ENCODE peak calls at places on chromosomes 11 and 22, in four cellular contexts. P, C, E and R are unnamed samples.
A peak's percentile ranks its signal among the peaks of the same experiment; 100 is the strongest.

GRCh38 chr11:57546869-57547518 is 9.6 kb downstream of the SMTNL1 start:
- DNase-seq in P (no peak), C (no peak), E (no peak), R (no peak)

GRCh38 chr11:17004486-17005148 is 9.6 kb downstream of the PLEKHA7 start:
- DNase-seq in P (no peak), C (no peak), E (no peak), R (no peak)

GRCh38 chr22:42939941-42940653 is 74.9 kb downstream of the PACSIN2 start:
- DNase-seq in P (no peak), C (peak; percentile 78), E (no peak), R (peak; percentile 55)

GRCh38 chr11:102882389-102883024 is 7.7 kb upstream of the MMP12 start:
- DNase-seq in P (no peak), C (no peak), E (no peak), R (no peak)

GRCh38 chr11:61893981-61894380 is 2.6 kb upstream of the FADS3 start:
- DNase-seq in P (no peak), C (no peak), E (no peak), R (no peak)

GRCh38 chr11:18765554-18765953 is 26.0 kb downstream of the PTPN5 start:
- DNase-seq in P (peak; percentile 46), C (no peak), E (no peak), R (no peak)

GRCh38 chr11:40281055-40281580 is 1178.3 kb downstream of the LRRC4C start:
- DNase-seq in P (no peak), C (no peak), E (no peak), R (no peak)

GRCh38 chr11:41115066-41115465 is 344.4 kb downstream of the LRRC4C start:
- DNase-seq in P (no peak), C (no peak), E (no peak), R (no peak)

GRCh38 chr11:61532136-61533038 is 23.8 kb downstream of the LRRC10B start:
- DNase-seq in P (no peak), C (no peak), E (no peak), R (no peak)

GRCh38 chr11:108983621-108984020 is 318.8 kb downstream of the DDX10 start:
- DNase-seq in P (no peak), C (no peak), E (no peak), R (no peak)

GRCh38 chr11:15011741-15012140 is 39.6 kb upstream of the CALCA start:
- DNase-seq in P (no peak), C (no peak), E (no peak), R (no peak)

GRCh38 chr11:15010860-15011259 is 38.7 kb upstream of the CALCA start:
- DNase-seq in P (no peak), C (no peak), E (no peak), R (no peak)

GRCh38 chr11:15006139-15006759 is 34.1 kb upstream of the CALCA start:
- DNase-seq in P (no peak), C (peak; percentile 47), E (no peak), R (no peak)
- TF ChIP-seq CTCF in P (peak; percentile 27), C (peak; percentile 48), E (no peak), R (no peak)

DNA sequence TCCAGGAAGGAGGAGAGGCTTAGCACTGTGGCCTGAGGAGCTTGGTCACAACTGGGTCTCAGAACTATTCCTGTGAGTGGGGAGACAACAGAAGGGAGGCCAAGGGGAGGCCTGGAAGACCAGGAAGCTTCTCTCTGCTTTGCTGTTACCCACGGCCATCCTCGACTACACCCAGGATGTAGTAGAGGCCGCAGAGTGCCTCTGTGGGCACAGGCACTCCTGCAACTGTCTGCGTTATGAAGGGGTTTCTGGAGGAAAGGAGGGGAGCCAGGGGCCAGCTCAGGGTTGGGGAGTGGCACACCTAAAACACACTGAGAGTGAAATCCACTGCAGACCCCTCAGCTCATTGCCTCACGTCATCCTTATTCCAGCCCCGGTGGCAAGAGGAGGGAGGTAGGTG is 3.8 kb upstream of the MFRP start:
- DNase-seq in P (peak; percentile 54), C (no peak), E (no peak), R (no peak)
- TF ChIP-seq POLR2A in P (no peak), C (no peak), E (no peak), R (no peak)

DNA sequence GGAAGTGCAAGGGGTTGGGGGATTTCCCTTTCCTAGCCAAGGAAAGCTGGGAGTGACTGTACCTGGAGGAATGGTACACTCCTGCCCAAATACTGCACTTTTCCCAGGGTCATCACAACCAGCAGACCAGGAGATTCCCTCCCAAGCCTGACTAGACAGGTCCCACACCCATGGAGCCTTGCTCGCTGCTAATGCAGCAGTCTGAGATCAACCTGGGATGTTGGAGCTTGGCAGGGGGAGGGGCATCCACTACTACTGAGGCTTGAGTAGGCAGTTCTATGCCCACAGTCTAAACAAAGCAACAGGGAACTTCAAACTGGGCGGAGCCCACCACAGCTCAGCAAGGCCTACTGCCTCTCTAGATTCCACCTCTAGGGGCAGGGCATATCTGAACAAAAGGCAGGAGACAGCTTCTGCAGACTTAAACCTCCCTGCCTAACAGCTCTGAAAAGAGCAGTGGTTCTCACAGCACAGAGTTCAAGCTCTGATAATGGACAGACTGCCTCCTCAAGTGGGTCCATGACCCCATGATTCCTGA is 58.5 kb downstream of the SLC22A9 start:
- DNase-seq in P (no peak), C (no peak), E (no peak), R (no peak)
- TF ChIP-seq CTCF in P (no peak), C (peak; percentile 11), E (no peak), R (no peak)

DNA sequence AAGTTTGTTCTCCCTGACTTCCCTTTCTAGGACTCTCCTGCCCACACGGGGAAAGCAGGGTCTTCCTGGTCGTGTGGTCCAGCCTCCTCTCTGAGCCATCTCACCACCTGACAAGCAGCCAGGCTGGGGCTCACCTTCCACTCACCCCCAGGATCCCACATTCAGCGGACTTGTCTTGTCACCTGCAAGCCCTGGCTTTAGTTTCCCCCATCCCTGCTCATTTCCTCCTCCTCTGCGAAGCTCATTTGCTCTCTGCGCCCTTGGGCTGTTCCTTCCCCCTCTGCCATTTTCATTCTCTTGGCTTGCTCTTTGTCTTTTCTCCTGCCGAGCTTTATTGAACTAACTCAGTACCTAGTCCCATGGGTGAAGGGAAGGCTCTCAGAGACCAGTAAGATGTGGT is 1.9 kb downstream of the ST14 start:
- DNase-seq in P (no peak), C (no peak), E (no peak), R (no peak)
- TF ChIP-seq POLR2A in P (no peak), C (no peak), E (no peak), R (no peak)

GRCh38 chr11:65077466-65077865 is 6.4 kb downstream of the CDCA5 start:
- DNase-seq in P (no peak), C (no peak), E (no peak), R (no peak)
- TF ChIP-seq CTCF in P (no peak), C (no peak), E (no peak), R (no peak)

GRCh38 chr11:134888821-134889220 is 476.8 kb upstream of the B3GAT1 start:
- DNase-seq in P (no peak), C (no peak), E (no peak), R (no peak)
- TF ChIP-seq POLR2A in P (no peak), C (no peak), E (no peak), R (no peak)

GRCh38 chr11:81655351-81655750 is 1078.3 kb downstream of the FAM181B start:
- DNase-seq in P (no peak), C (no peak), E (no peak), R (no peak)

GRCh38 chr11:81658722-81659121 is 1074.9 kb downstream of the FAM181B start:
- DNase-seq in P (no peak), C (no peak), E (no peak), R (no peak)
- TF ChIP-seq CTCF in P (no peak), C (peak; percentile 37), E (no peak), R (no peak)

GRCh38 chr11:66279092-66279797 is 1.3 kb downstream of the CNIH2 start:
- DNase-seq in P (peak; percentile 58), C (no peak), E (no peak), R (no peak)
- TF ChIP-seq POLR2A in P (no peak), C (no peak), E (no peak), R (no peak)

GRCh38 chr11:117098269-117099231 is at the start of gene SIK3:
- DNase-seq in P (peak; percentile 97), C (peak; percentile 69), E (peak; percentile 98), R (peak; percentile 95)
- TF ChIP-seq CTCF in P (peak; percentile 51), C (peak; percentile 25), E (no peak), R (peak; percentile 67)